ENCODE peak calls at places on chromosomes 7 and 10, in five cellular contexts. One of them, this sample, is unnamed.

GRCh38 chr7:32119790-32120196 is 49.6 kb upstream of the PDE1C start:
- DNase-seq in smooth muscle cell of the brain vasculature: no peak
- DNase-seq in activated naive CD4-positive, alpha-beta T cell treated with anti-CD3 and anti-CD28 coated beads for 36 hours: no peak
- DNase-seq in activated CD8-positive, alpha-beta T cell treated with anti-CD3 and anti-CD28 coated beads for 36 hours: no peak
- DNase-seq in lung microvascular endothelial cell: no peak
- DNase-seq in this sample: no peak

GRCh38 chr10:69457771-69458237 is 6.5 kb downstream of the TSPAN15 start:
- DNase-seq in activated naive CD4-positive, alpha-beta T cell treated with anti-CD3 and anti-CD28 coated beads for 36 hours: no peak
- DNase-seq in smooth muscle cell of the brain vasculature: no peak
- DNase-seq in activated CD8-positive, alpha-beta T cell treated with anti-CD3 and anti-CD28 coated beads for 36 hours: no peak
- DNase-seq in lung microvascular endothelial cell: no peak
- DNase-seq in this sample: no peak

GRCh38 chr10:95837783-95838182 is 70.0 kb upstream of the CC2D2B start:
- DNase-seq in activated naive CD4-positive, alpha-beta T cell treated with anti-CD3 and anti-CD28 coated beads for 36 hours: no peak
- DNase-seq in activated CD8-positive, alpha-beta T cell treated with anti-CD3 and anti-CD28 coated beads for 36 hours: no peak
- DNase-seq in smooth muscle cell of the brain vasculature: no peak
- DNase-seq in lung microvascular endothelial cell: no peak
- DNase-seq in this sample: no peak

GRCh38 chr7:157318015-157318706 is 18.6 kb upstream of the DNAJB6 start:
- DNase-seq in activated CD8-positive, alpha-beta T cell treated with anti-CD3 and anti-CD28 coated beads for 36 hours: peak; percentile 55
- DNase-seq in smooth muscle cell of the brain vasculature: no peak
- DNase-seq in lung microvascular endothelial cell: no peak
- DNase-seq in activated naive CD4-positive, alpha-beta T cell treated with anti-CD3 and anti-CD28 coated beads for 36 hours: peak; percentile 61
- DNase-seq in this sample: no peak

GRCh38 chr7:106217089-106217542 is 67.7 kb downstream of the NAMPT start:
- DNase-seq in lung microvascular endothelial cell: peak; percentile 56
- DNase-seq in smooth muscle cell of the brain vasculature: no peak
- DNase-seq in activated CD8-positive, alpha-beta T cell treated with anti-CD3 and anti-CD28 coated beads for 36 hours: no peak
- DNase-seq in activated naive CD4-positive, alpha-beta T cell treated with anti-CD3 and anti-CD28 coated beads for 36 hours: no peak
- DNase-seq in this sample: no peak

GRCh38 chr10:60429084-60429849 is 39.6 kb upstream of the ANK3 start:
- DNase-seq in activated CD8-positive, alpha-beta T cell treated with anti-CD3 and anti-CD28 coated beads for 36 hours: no peak
- DNase-seq in activated naive CD4-positive, alpha-beta T cell treated with anti-CD3 and anti-CD28 coated beads for 36 hours: no peak
- DNase-seq in lung microvascular endothelial cell: peak; percentile 52
- DNase-seq in smooth muscle cell of the brain vasculature: no peak
- DNase-seq in this sample: no peak

GRCh38 chr7:2814186-2814530 is 29.9 kb downstream of the GNA12 start:
- DNase-seq in smooth muscle cell of the brain vasculature: no peak
- DNase-seq in activated naive CD4-positive, alpha-beta T cell treated with anti-CD3 and anti-CD28 coated beads for 36 hours: no peak
- DNase-seq in activated CD8-positive, alpha-beta T cell treated with anti-CD3 and anti-CD28 coated beads for 36 hours: no peak
- DNase-seq in lung microvascular endothelial cell: no peak
- DNase-seq in this sample: no peak

GRCh38 chr10:1376384-1376945 is 320.3 kb downstream of the WDR37 start:
- DNase-seq in activated naive CD4-positive, alpha-beta T cell treated with anti-CD3 and anti-CD28 coated beads for 36 hours: no peak
- DNase-seq in lung microvascular endothelial cell: no peak
- DNase-seq in smooth muscle cell of the brain vasculature: no peak
- DNase-seq in activated CD8-positive, alpha-beta T cell treated with anti-CD3 and anti-CD28 coated beads for 36 hours: no peak
- DNase-seq in this sample: no peak

GRCh38 chr10:80413152-80413996 is 5.0 kb downstream of the PRXL2A start:
- DNase-seq in activated CD8-positive, alpha-beta T cell treated with anti-CD3 and anti-CD28 coated beads for 36 hours: peak; percentile 16
- DNase-seq in activated naive CD4-positive, alpha-beta T cell treated with anti-CD3 and anti-CD28 coated beads for 36 hours: peak; percentile 23
- DNase-seq in lung microvascular endothelial cell: peak; percentile 8
- DNase-seq in smooth muscle cell of the brain vasculature: no peak
- DNase-seq in this sample: no peak

GRCh38 chr7:148611692-148612091 is 21.1 kb downstream of the C7orf33 start:
- DNase-seq in activated naive CD4-positive, alpha-beta T cell treated with anti-CD3 and anti-CD28 coated beads for 36 hours: no peak
- DNase-seq in smooth muscle cell of the brain vasculature: no peak
- DNase-seq in lung microvascular endothelial cell: no peak
- DNase-seq in activated CD8-positive, alpha-beta T cell treated with anti-CD3 and anti-CD28 coated beads for 36 hours: no peak
- DNase-seq in this sample: no peak

GRCh38 chr7:96040250-96040772 is 268.0 kb downstream of the DYNC1I1 start:
- DNase-seq in activated CD8-positive, alpha-beta T cell treated with anti-CD3 and anti-CD28 coated beads for 36 hours: no peak
- DNase-seq in activated naive CD4-positive, alpha-beta T cell treated with anti-CD3 and anti-CD28 coated beads for 36 hours: no peak
- DNase-seq in lung microvascular endothelial cell: no peak
- DNase-seq in smooth muscle cell of the brain vasculature: no peak
- DNase-seq in this sample: no peak

GRCh38 chr10:57776688-57777432 is 490.8 kb downstream of the IPMK start:
- DNase-seq in activated CD8-positive, alpha-beta T cell treated with anti-CD3 and anti-CD28 coated beads for 36 hours: no peak
- DNase-seq in activated naive CD4-positive, alpha-beta T cell treated with anti-CD3 and anti-CD28 coated beads for 36 hours: no peak
- DNase-seq in smooth muscle cell of the brain vasculature: no peak
- DNase-seq in lung microvascular endothelial cell: no peak
- DNase-seq in this sample: no peak

GRCh38 chr10:69961864-69962745 is 90.5 kb upstream of the MACROH2A2 start:
- DNase-seq in activated naive CD4-positive, alpha-beta T cell treated with anti-CD3 and anti-CD28 coated beads for 36 hours: no peak
- DNase-seq in smooth muscle cell of the brain vasculature: no peak
- DNase-seq in lung microvascular endothelial cell: no peak
- DNase-seq in activated CD8-positive, alpha-beta T cell treated with anti-CD3 and anti-CD28 coated beads for 36 hours: no peak
- DNase-seq in this sample: no peak

GRCh38 chr10:106746888-106747287 is 417.6 kb downstream of the SORCS1 start:
- DNase-seq in activated CD8-positive, alpha-beta T cell treated with anti-CD3 and anti-CD28 coated beads for 36 hours: no peak
- DNase-seq in lung microvascular endothelial cell: no peak
- DNase-seq in smooth muscle cell of the brain vasculature: no peak
- DNase-seq in activated naive CD4-positive, alpha-beta T cell treated with anti-CD3 and anti-CD28 coated beads for 36 hours: no peak
- DNase-seq in this sample: no peak

GRCh38 chr10:5268743-5269142 is 72.1 kb downstream of the AKR1C4 start:
- DNase-seq in activated naive CD4-positive, alpha-beta T cell treated with anti-CD3 and anti-CD28 coated beads for 36 hours: no peak
- DNase-seq in activated CD8-positive, alpha-beta T cell treated with anti-CD3 and anti-CD28 coated beads for 36 hours: no peak
- DNase-seq in lung microvascular endothelial cell: no peak
- DNase-seq in smooth muscle cell of the brain vasculature: no peak
- DNase-seq in this sample: no peak

GRCh38 chr10:62335326-62335725 is 38.8 kb upstream of the ZNF365 start:
- DNase-seq in lung microvascular endothelial cell: no peak
- DNase-seq in activated CD8-positive, alpha-beta T cell treated with anti-CD3 and anti-CD28 coated beads for 36 hours: no peak
- DNase-seq in smooth muscle cell of the brain vasculature: no peak
- DNase-seq in activated naive CD4-positive, alpha-beta T cell treated with anti-CD3 and anti-CD28 coated beads for 36 hours: no peak
- DNase-seq in this sample: no peak

GRCh38 chr7:118129037-118129436 is 54.9 kb upstream of the LSM8 start:
- DNase-seq in smooth muscle cell of the brain vasculature: no peak
- DNase-seq in lung microvascular endothelial cell: no peak
- DNase-seq in activated naive CD4-positive, alpha-beta T cell treated with anti-CD3 and anti-CD28 coated beads for 36 hours: no peak
- DNase-seq in activated CD8-positive, alpha-beta T cell treated with anti-CD3 and anti-CD28 coated beads for 36 hours: no peak
- DNase-seq in this sample: no peak

GRCh38 chr10:86355571-86356038 is 11.0 kb downstream of the GRID1 start:
- DNase-seq in activated naive CD4-positive, alpha-beta T cell treated with anti-CD3 and anti-CD28 coated beads for 36 hours: no peak
- DNase-seq in activated CD8-positive, alpha-beta T cell treated with anti-CD3 and anti-CD28 coated beads for 36 hours: no peak
- DNase-seq in smooth muscle cell of the brain vasculature: no peak
- DNase-seq in lung microvascular endothelial cell: no peak
- DNase-seq in this sample: no peak

GRCh38 chr10:116298586-116298985 is 25.6 kb upstream of the GFRA1 start:
- DNase-seq in activated naive CD4-positive, alpha-beta T cell treated with anti-CD3 and anti-CD28 coated beads for 36 hours: no peak
- DNase-seq in lung microvascular endothelial cell: no peak
- DNase-seq in smooth muscle cell of the brain vasculature: no peak
- DNase-seq in activated CD8-positive, alpha-beta T cell treated with anti-CD3 and anti-CD28 coated beads for 36 hours: no peak
- DNase-seq in this sample: no peak

GRCh38 chr10:116470071-116470470 is 42.4 kb downstream of the PNLIPRP3 start:
- DNase-seq in smooth muscle cell of the brain vasculature: no peak
- DNase-seq in activated naive CD4-positive, alpha-beta T cell treated with anti-CD3 and anti-CD28 coated beads for 36 hours: no peak
- DNase-seq in activated CD8-positive, alpha-beta T cell treated with anti-CD3 and anti-CD28 coated beads for 36 hours: no peak
- DNase-seq in lung microvascular endothelial cell: no peak
- DNase-seq in this sample: no peak

GRCh38 chr10:71211759-71212248 is 566 bp upstream of the UNC5B start:
- DNase-seq in lung microvascular endothelial cell: no peak
- DNase-seq in smooth muscle cell of the brain vasculature: no peak
- DNase-seq in activated CD8-positive, alpha-beta T cell treated with anti-CD3 and anti-CD28 coated beads for 36 hours: no peak
- DNase-seq in activated naive CD4-positive, alpha-beta T cell treated with anti-CD3 and anti-CD28 coated beads for 36 hours: no peak
- DNase-seq in this sample: no peak

GRCh38 chr7:106356-106755 is 86.0 kb upstream of the FAM20C start:
- DNase-seq in activated naive CD4-positive, alpha-beta T cell treated with anti-CD3 and anti-CD28 coated beads for 36 hours: no peak
- DNase-seq in activated CD8-positive, alpha-beta T cell treated with anti-CD3 and anti-CD28 coated beads for 36 hours: no peak
- DNase-seq in lung microvascular endothelial cell: no peak
- DNase-seq in smooth muscle cell of the brain vasculature: no peak
- DNase-seq in this sample: no peak